ENCODE peak calls at places on chromosomes 5 and 9, in seven cellular contexts. R is neural progenitor cell; Y is kidney; U is bronchial epithelial cell; E is uterus; D is CD8-positive, alpha-beta T cell; M is left lung. O is an unnamed sample.

GRCh38 chr5:68251386-68251785 is 35.8 kb downstream of the PIK3R1 start:
- DNase-seq in M (peak), U (peak), R (no peak), E (no peak), Y (no peak), D (peak), O (no peak)

GRCh38 chr5:40409600-40409999 is 270.1 kb upstream of the PTGER4 start:
- DNase-seq in Y (no peak), E (no peak), R (no peak), M (no peak), U (no peak), D (no peak), O (no peak)

GRCh38 chr9:114854736-114855355 is 49.0 kb upstream of the TNFSF15 start:
- DNase-seq in U (no peak), Y (no peak), D (no peak), M (no peak), E (no peak), R (no peak), O (no peak)

GRCh38 chr5:56055287-56055686 is 60.5 kb upstream of the IL6ST start:
- DNase-seq in R (no peak), Y (no peak), M (no peak), E (no peak), D (no peak), U (no peak), O (no peak)

GRCh38 chr5:29023541-29023940 is 1985.2 kb upstream of the CDH9 start:
- DNase-seq in D (no peak), E (no peak), M (no peak), U (no peak), Y (no peak), R (no peak), O (no peak)

GRCh38 chr5:29252390-29252789 is 1941.1 kb upstream of the CDH6 start:
- DNase-seq in E (no peak), R (peak), U (no peak), D (no peak), M (no peak), Y (no peak), O (no peak)

GRCh38 chr5:12662545-12663314 is 758.5 kb upstream of the CTNND2 start:
- DNase-seq in Y (no peak), E (no peak), M (no peak), U (no peak), D (no peak), R (no peak), O (peak)

GRCh38 chr9:88523056-88523455 is 11.9 kb upstream of the NXNL2 start:
- DNase-seq in M (no peak), Y (peak), U (peak), D (no peak), R (no peak), E (peak), O (peak)

GRCh38 chr5:33556330-33557328 is 115.9 kb downstream of the TARS1 start:
- DNase-seq in E (no peak), D (no peak), U (peak), M (no peak), Y (no peak), R (no peak), O (no peak)

GRCh38 chr9:106560540-106560939 is 302.4 kb upstream of the ZNF462 start:
- DNase-seq in E (no peak), D (no peak), Y (no peak), M (no peak), R (no peak), U (no peak), O (no peak)

GRCh38 chr5:63233906-63234305 is 655.3 kb downstream of the LRRC70 start:
- DNase-seq in U (no peak), D (no peak), M (no peak), R (no peak), E (no peak), Y (no peak), O (no peak)

GRCh38 chr5:58933891-58934628 is 351.2 kb downstream of the RAB3C start:
- DNase-seq in U (no peak), Y (no peak), D (no peak), R (no peak), E (no peak), M (no peak), O (no peak)

GRCh38 chr5:163914911-163915310 is 409.5 kb downstream of the MAT2B start:
- DNase-seq in U (peak), R (no peak), Y (no peak), E (no peak), M (no peak), D (no peak), O (no peak)

GRCh38 chr9:17721954-17722353 is 143.1 kb downstream of the SH3GL2 start:
- DNase-seq in E (no peak), Y (no peak), R (no peak), U (no peak), D (no peak), M (no peak), O (no peak)

GRCh38 chr9:130710822-130711352 is 17.3 kb downstream of the EXOSC2 start:
- DNase-seq in U (no peak), R (no peak), E (no peak), D (no peak), M (no peak), Y (no peak), O (no peak)

GRCh38 chr5:1414311-1415058 is 30.8 kb downstream of the SLC6A3 start:
- DNase-seq in E (no peak), D (no peak), M (no peak), R (no peak), Y (peak), U (no peak), O (peak)

GRCh38 chr5:119678351-119679028 is 49.1 kb downstream of the FAM170A start:
- DNase-seq in R (no peak), U (no peak), D (no peak), E (no peak), Y (no peak), M (no peak), O (no peak)

GRCh38 chr9:87405677-87406544 is 91.8 kb upstream of the DAPK1 start:
- DNase-seq in R (no peak), U (peak), D (no peak), E (peak), Y (peak), M (peak), O (no peak)

GRCh38 chr5:54315736-54316135 is 5.4 kb upstream of the ARL15 start:
- DNase-seq in M (no peak), E (no peak), R (no peak), Y (no peak), D (no peak), U (peak), O (no peak)

GRCh38 chr9:642014-642413 is 199.5 kb upstream of the DMRT1 start:
- DNase-seq in D (no peak), R (peak), M (no peak), E (no peak), Y (no peak), U (no peak), O (no peak)

GRCh38 chr9:92100237-92100911 is 14.8 kb downstream of the SPTLC1 start:
- DNase-seq in M (no peak), Y (no peak), D (no peak), U (peak), E (no peak), R (no peak), O (no peak)

GRCh38 chr5:75234251-75234650 is 2.4 kb downstream of the ANKRD31 start:
- DNase-seq in U (peak), R (no peak), M (no peak), Y (no peak), D (no peak), E (no peak), O (no peak)

GRCh38 chr5:43007246-43007910 is 32.7 kb downstream of the ANXA2R start:
- DNase-seq in E (peak), R (peak), M (peak), D (peak), U (peak), Y (peak), O (no peak)

GRCh38 chr5:123441408-123441807 is 18.2 kb upstream of the CEP120 start:
- DNase-seq in D (no peak), U (no peak), E (no peak), R (no peak), M (no peak), Y (no peak), O (no peak)

GRCh38 chr9:77989909-77990308 is 41.7 kb downstream of the GNAQ start:
- DNase-seq in Y (no peak), M (no peak), D (no peak), R (no peak), U (no peak), E (no peak), O (no peak)

GRCh38 chr9:136416427-136416826 is 6.0 kb downstream of the PMPCA start:
- DNase-seq in M (no peak), D (no peak), U (no peak), Y (no peak), E (no peak), R (no peak), O (no peak)

GRCh38 chr5:132915681-132916080 is 42.2 kb downstream of the LEAP2 start:
- DNase-seq in E (no peak), R (no peak), U (peak), Y (no peak), M (no peak), D (no peak), O (no peak)

GRCh38 chr5:76709762-76710161 is 6.2 kb upstream of the F2R start:
- DNase-seq in Y (no peak), R (no peak), E (no peak), U (no peak), D (no peak), M (no peak), O (no peak)

GRCh38 chr9:107336718-107337360 is 53.8 kb downstream of the RAD23B start:
- DNase-seq in D (no peak), M (peak), U (peak), Y (no peak), E (no peak), R (no peak), O (no peak)

GRCh38 chr5:139435676-139436075 is 3.6 kb downstream of the DNAJC18 start:
- DNase-seq in R (no peak), M (no peak), U (no peak), D (no peak), Y (no peak), E (no peak), O (no peak)

GRCh38 chr5:37696190-37697021 is 143.4 kb downstream of the GDNF start:
- DNase-seq in R (no peak), D (no peak), U (peak), E (no peak), M (no peak), Y (no peak), O (no peak)

GRCh38 chr5:72378636-72379289 is 58.6 kb downstream of the PTCD2 start:
- DNase-seq in Y (no peak), E (no peak), M (no peak), U (peak), D (no peak), R (no peak), O (no peak)

GRCh38 chr5:1208743-1209551 is 7.6 kb downstream of the SLC6A19 start:
- DNase-seq in D (no peak), U (no peak), R (peak), M (no peak), Y (peak), E (no peak), O (peak)

GRCh38 chr5:152271420-152271819 is 133.7 kb downstream of the NMUR2 start:
- DNase-seq in D (no peak), M (no peak), U (peak), E (no peak), R (peak), Y (no peak), O (no peak)

GRCh38 chr5:172685036-172685435 is 44.0 kb downstream of the NEURL1B start:
- DNase-seq in U (no peak), R (no peak), Y (no peak), D (no peak), M (no peak), E (no peak), O (no peak)

GRCh38 chr9:92723299-92723625 is 41.4 kb downstream of the BICD2 start:
- DNase-seq in D (no peak), R (no peak), U (peak), Y (no peak), M (no peak), E (no peak), O (no peak)

GRCh38 chr5:149005077-149005892 is 57.6 kb downstream of the SH3TC2 start:
- DNase-seq in R (no peak), D (no peak), U (peak), M (no peak), E (no peak), Y (no peak), O (no peak)

GRCh38 chr5:67842806-67843205 is 372.8 kb upstream of the PIK3R1 start:
- DNase-seq in E (no peak), U (peak), Y (no peak), R (peak), D (no peak), M (no peak), O (no peak)

GRCh38 chr5:176547811-176548210 is 1.3 kb upstream of the CDHR2 start:
- DNase-seq in D (no peak), M (no peak), U (peak), Y (no peak), E (no peak), R (no peak), O (no peak)

GRCh38 chr5:73446631-73447233 is 1.8 kb downstream of the FOXD1 start:
- DNase-seq in E (no peak), D (no peak), Y (peak), R (peak), M (no peak), U (no peak), O (no peak)

GRCh38 chr5:73448072-73448432 is 525 bp downstream of the FOXD1 start:
- DNase-seq in U (no peak), E (peak), M (no peak), Y (peak), D (no peak), R (peak), O (no peak)

GRCh38 chr5:73450041-73450598 is 1.5 kb upstream of the FOXD1 start:
- DNase-seq in D (no peak), U (no peak), R (no peak), Y (no peak), E (no peak), M (no peak), O (no peak)

GRCh38 chr5:73447234-73448071 is 1.1 kb downstream of the FOXD1 start:
- DNase-seq in Y (peak), D (peak), R (peak), M (no peak), U (peak), E (peak), O (peak)

DNA sequence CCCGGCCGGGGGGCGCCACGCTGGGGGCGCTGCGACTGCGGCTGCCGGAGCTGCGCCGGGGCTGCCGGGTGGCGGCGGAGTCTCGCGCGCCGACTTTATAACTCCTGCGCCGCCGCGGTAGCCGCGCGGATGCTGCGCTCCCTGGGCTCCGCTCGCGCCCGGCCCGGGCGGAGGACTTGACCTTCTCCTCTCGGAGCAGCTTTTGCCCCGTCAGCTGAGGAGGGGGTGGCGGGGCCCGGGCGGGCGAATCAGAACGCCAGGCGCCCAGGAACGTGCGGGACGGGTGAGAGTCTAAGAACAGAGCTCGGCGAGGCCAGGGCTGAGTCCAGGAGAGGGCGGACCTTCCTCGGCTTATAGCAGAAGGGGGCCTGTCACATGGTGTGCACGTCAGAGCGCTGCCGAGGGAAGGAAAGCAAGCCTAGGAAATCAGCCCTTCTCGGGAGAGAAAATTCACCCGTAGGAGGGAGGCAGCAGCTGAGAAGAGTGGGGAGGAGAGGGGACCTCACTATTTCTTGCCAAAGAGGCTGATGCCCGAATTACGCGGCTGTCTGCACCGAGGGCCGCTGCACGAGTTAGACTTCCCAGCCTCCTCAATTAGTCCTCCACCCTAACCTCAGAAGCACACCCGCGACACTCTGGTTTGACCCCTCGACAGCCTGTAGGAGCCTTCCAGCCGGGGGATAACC is at the start of gene FOXD1:
- DNase-seq in M (peak), E (peak), U (peak), D (no peak), R (peak), Y (peak), O (peak)
- TF ChIP-seq CTCF in M (no peak), E (no peak), U (no peak), D (no peak), R (no peak), Y (no peak), O (peak)

DNA sequence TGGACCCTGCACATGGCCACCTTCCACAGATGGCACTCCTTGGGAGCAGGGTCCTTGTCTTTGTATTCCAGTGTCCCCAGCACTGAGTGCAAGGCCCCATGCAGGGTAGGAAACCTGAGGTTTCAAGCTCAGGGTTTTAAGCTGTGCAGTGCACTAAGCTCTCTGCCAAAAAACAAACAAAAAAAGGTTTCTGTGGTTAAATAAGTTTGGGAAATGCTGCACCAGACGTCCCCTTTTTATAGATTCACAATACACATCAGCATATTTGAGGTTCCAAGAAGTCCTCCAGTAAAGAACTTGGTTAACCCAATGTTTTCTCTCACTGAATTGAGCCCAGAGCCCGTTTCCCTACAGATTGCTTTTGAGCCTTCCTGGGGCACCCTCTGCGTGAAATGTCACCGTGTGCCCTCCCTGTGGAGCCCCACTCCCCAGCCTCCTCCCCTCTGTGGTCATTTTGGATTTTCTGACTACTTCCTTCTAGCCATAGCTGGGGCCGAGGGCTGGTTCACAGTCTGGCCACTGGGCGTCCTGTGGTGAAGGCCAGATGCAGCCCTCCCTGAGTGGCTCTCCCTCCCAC is 17.1 kb downstream of the DELE1 start:
- DNase-seq in M (no peak), D (no peak), E (no peak), Y (no peak), R (no peak), U (no peak), O (no peak)
- TF ChIP-seq CTCF in M (no peak), D (no peak), E (no peak), Y (no peak), R (no peak), U (no peak), O (peak)

DNA sequence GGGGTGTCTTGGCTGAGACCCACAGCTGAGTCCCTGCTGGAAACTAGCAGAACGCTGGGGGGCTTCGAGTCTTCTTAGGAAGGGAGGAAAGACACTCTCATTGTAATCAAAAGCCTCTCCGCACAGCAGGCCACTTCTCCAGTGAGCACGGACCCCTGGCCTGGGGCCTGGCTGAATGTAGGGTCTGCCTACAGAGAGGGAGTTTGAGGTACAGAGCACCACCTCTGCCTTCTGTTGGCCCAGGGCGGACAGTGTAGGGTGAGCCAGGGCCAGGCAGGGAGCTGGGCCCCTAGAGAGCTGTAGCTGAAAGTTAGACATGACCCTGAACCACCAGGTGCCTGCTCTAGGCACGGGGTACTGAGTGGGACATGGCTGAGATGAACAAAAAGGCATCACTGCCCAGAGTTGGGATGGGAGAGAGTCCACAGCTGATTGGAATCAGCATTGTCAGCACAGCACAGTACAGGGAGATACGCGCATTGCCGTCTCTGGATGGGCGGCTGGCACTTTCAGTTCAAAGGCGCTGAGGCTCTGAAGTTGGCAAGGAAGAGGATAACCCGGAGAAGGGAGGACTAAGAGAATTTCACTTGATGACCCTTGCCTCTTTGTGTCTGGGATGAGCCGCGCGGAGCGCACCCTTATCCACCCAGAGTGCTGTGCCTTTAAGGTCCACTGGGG is 363 bp upstream of the SLC25A48 start:
- DNase-seq in Y (no peak), D (no peak), U (no peak), M (no peak), E (no peak), R (no peak), O (no peak)
- TF ChIP-seq CTCF in Y (peak), D (no peak), U (no peak), M (peak), E (no peak), R (no peak), O (no peak)

GRCh38 chr9:91038483-91039124 is 237.0 kb downstream of the SYK start:
- DNase-seq in U (no peak), D (no peak), M (no peak), R (no peak), Y (peak), E (peak), O (peak)
- TF ChIP-seq CTCF in U (no peak), D (no peak), M (no peak), R (no peak), Y (no peak), E (no peak), O (no peak)

GRCh38 chr5:52560366-52560765 is 227.3 kb upstream of the ITGA1 start:
- DNase-seq in M (no peak), U (peak), R (no peak), Y (no peak), D (no peak), E (no peak), O (no peak)
- TF ChIP-seq CTCF in M (no peak), U (no peak), R (no peak), Y (no peak), D (no peak), E (no peak), O (peak)

DNA sequence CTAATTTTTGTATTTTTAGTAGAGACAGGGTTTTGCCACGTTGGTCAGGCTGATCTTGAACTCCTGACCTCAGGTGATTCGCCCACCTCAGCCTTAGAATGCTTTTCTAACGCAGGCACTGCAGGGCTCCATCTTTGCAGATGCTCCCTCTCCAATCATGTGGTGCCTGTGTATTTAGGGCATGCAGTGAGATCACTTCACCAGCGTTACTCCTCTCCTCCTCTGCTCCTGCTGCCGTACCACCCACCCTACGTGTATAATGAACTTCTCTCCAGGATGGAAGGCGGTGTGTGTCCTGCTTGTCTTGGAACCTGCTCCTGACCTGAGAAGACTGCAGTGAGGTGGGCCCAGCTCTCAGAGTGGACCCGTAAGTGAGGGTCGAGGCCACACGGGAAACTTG is 13.6 kb upstream of the CFAP157 start:
- DNase-seq in U (no peak), E (no peak), D (no peak), M (no peak), Y (no peak), R (no peak), O (no peak)
- TF ChIP-seq CTCF in U (no peak), E (no peak), D (no peak), M (no peak), Y (no peak), R (no peak), O (no peak)